ENCODE peak calls at places on chromosomes 5 and 9, in nine cellular contexts. I is Jurkat, Clone E6-1; Q is BJ; E is anterior cingulate cortex; B is activated naive CD8-positive, alpha-beta T cell treated with anti-CD3 and anti-CD28 coated beads, Interleukin-2, amount 50 U/mL, for 24 hours; L is mucosa of descending colon; K is choroid plexus epithelial cell; C is stimulated activated CD8-positive, alpha-beta memory T cell treated with anti-CD3 and anti-CD28 coated beads, Interleukin-4, amount 100 ng/mL, for 1 hour; D is fibroblast of mammary gland. P is an unnamed sample.

GRCh38 chr9:15246688-15247087 is 60.3 kb downstream of the TTC39B start:
- DNase-seq in K (peak), D (peak), C (no peak), B (no peak), E (no peak), I (no peak), L (no peak), Q (no peak), P (no peak)

GRCh38 chr5:345404-346195 is 24.1 kb downstream of the AHRR start:
- DNase-seq in D (peak), Q (no peak), B (no peak), L (no peak), I (no peak), E (no peak), C (no peak), K (peak), P (no peak)

GRCh38 chr9:131417264-131418142 is 23.6 kb downstream of the PRRC2B start:
- DNase-seq in C (no peak), D (no peak), I (no peak), L (no peak), K (no peak), Q (no peak), B (no peak), E (no peak), P (no peak)

GRCh38 chr5:96661101-96661840 is 905 bp upstream of the CAST start:
- DNase-seq in K (peak), L (peak), D (peak), I (no peak), E (no peak), C (no peak), Q (no peak), B (peak), P (peak)

GRCh38 chr5:657570-657969 is 35.6 kb downstream of the TPPP start:
- DNase-seq in L (no peak), D (peak), I (no peak), E (no peak), C (no peak), Q (no peak), K (peak), B (no peak), P (no peak)

GRCh38 chr9:91421987-91422765 is 1.5 kb downstream of the NFIL3 start:
- DNase-seq in B (no peak), C (no peak), K (peak), L (no peak), D (no peak), I (no peak), Q (no peak), E (no peak), P (peak)

GRCh38 chr5:143456952-143457547 is 53.6 kb upstream of the NR3C1 start:
- DNase-seq in C (no peak), D (peak), Q (no peak), L (no peak), B (no peak), I (no peak), K (peak), E (no peak), P (no peak)

GRCh38 chr5:119323630-119324000 is 32.2 kb upstream of the TNFAIP8 start:
- DNase-seq in B (no peak), L (no peak), Q (no peak), K (peak), I (no peak), E (no peak), C (no peak), D (peak), P (peak)

GRCh38 chr5:92800360-92800759 is 780.7 kb downstream of the NR2F1-AS1 start:
- DNase-seq in E (no peak), I (no peak), K (peak), B (no peak), C (no peak), D (peak), Q (no peak), L (no peak), P (no peak)

GRCh38 chr5:159017787-159018186 is 81.9 kb downstream of the EBF1 start:
- DNase-seq in E (no peak), K (peak), B (no peak), L (peak), C (no peak), I (no peak), D (peak), Q (no peak), P (no peak)

GRCh38 chr9:99012957-99013512 is 69.3 kb downstream of the COL15A1 start:
- DNase-seq in B (no peak), L (no peak), K (no peak), I (no peak), D (peak), C (no peak), Q (no peak), E (no peak), P (no peak)

GRCh38 chr5:74938250-74938649 is 72.1 kb upstream of the FAM169A start:
- DNase-seq in D (peak), B (no peak), C (no peak), I (peak), E (no peak), K (peak), L (no peak), Q (no peak), P (no peak)

GRCh38 chr5:52906845-52907244 is 82.3 kb upstream of the ITGA2 start:
- DNase-seq in C (no peak), K (no peak), E (no peak), B (no peak), Q (no peak), L (no peak), I (no peak), D (no peak), P (no peak)

GRCh38 chr5:97936246-97936645 is 753.2 kb upstream of the RIOK2 start:
- DNase-seq in K (no peak), E (no peak), D (no peak), B (no peak), C (no peak), I (no peak), Q (no peak), L (no peak), P (no peak)

GRCh38 chr9:7088598-7088997 is 330.8 kb downstream of the KDM4C start:
- DNase-seq in B (no peak), I (no peak), L (no peak), Q (no peak), D (no peak), C (no peak), E (no peak), K (no peak), P (no peak)

GRCh38 chr5:142640316-142641005 is 45.4 kb downstream of the FGF1 start:
- DNase-seq in Q (no peak), E (no peak), B (no peak), I (no peak), C (no peak), D (no peak), L (no peak), K (no peak), P (no peak)

GRCh38 chr9:91424403-91425176 is 958 bp upstream of the NFIL3 start:
- DNase-seq in D (peak), I (peak), E (peak), Q (no peak), L (peak), B (peak), C (peak), K (peak), P (peak)

GRCh38 chr9:14989811-14990210 is 79.6 kb upstream of the FREM1 start:
- DNase-seq in L (no peak), D (peak), C (no peak), Q (no peak), B (no peak), K (no peak), I (no peak), E (no peak), P (no peak)

GRCh38 chr5:149133795-149134777 is 7.2 kb upstream of the ABLIM3 start:
- DNase-seq in I (no peak), Q (peak), D (peak), E (no peak), L (no peak), K (peak), B (no peak), C (no peak), P (no peak)

GRCh38 chr9:121692606-121693505 is 41.4 kb downstream of the DAB2IP start:
- DNase-seq in Q (peak), B (no peak), E (no peak), L (no peak), K (no peak), D (no peak), C (no peak), I (no peak), P (no peak)

GRCh38 chr5:124705577-124705976 is 40.9 kb downstream of the ZNF608 start:
- DNase-seq in K (no peak), C (no peak), Q (no peak), E (no peak), I (no peak), D (no peak), L (no peak), B (no peak), P (no peak)

GRCh38 chr9:7186175-7186574 is 428.4 kb downstream of the KDM4C start:
- DNase-seq in I (no peak), C (no peak), L (no peak), B (no peak), Q (no peak), D (peak), E (no peak), K (peak), P (no peak)

GRCh38 chr5:157456301-157456700 is 3.7 kb upstream of the NIPAL4 start:
- DNase-seq in B (no peak), Q (no peak), E (peak), D (no peak), K (no peak), I (no peak), C (no peak), L (no peak), P (no peak)

GRCh38 chr5:32280656-32281081 is 32.1 kb downstream of the MTMR12 start:
- DNase-seq in I (no peak), K (no peak), L (no peak), D (no peak), Q (no peak), C (no peak), E (no peak), B (peak), P (no peak)

GRCh38 chr9:19408316-19408692 is 505 bp upstream of the ACER2 start:
- DNase-seq in Q (no peak), K (no peak), D (no peak), L (no peak), C (no peak), I (no peak), B (no peak), E (no peak), P (peak)

GRCh38 chr9:1879501-1879900 is 135.6 kb upstream of the SMARCA2 start:
- DNase-seq in E (no peak), K (no peak), C (no peak), Q (no peak), D (no peak), I (no peak), B (no peak), L (no peak), P (no peak)

P was measured in cerebellar cortex.